ENCODE peak calls at places on chromosomes 16 and 17, in four cellular contexts. X, Y, E and L are unnamed samples.

GRCh38 chr17:15782809-15783208 is 50.7 kb downstream of the TBC1D26 start:
- DNase-seq in Y (no peak), E (no peak), X (no peak), L (no peak)

GRCh38 chr17:29958947-29959657 is 17.7 kb downstream of the EFCAB5 start:
- DNase-seq in Y (no peak), E (no peak), X (no peak), L (no peak)

GRCh38 chr16:27199747-27200146 is 3.6 kb upstream of the KDM8 start:
- DNase-seq in X (no peak), Y (peak; percentile 47), E (no peak), L (no peak)

GRCh38 chr17:59010026-59010425 is 96.7 kb downstream of the TRIM37 start:
- DNase-seq in E (no peak), X (no peak), Y (no peak), L (no peak)

GRCh38 chr17:49853470-49854015 is 5.7 kb upstream of the TAC4 start:
- DNase-seq in Y (no peak), E (no peak), X (no peak), L (no peak)

GRCh38 chr16:5738586-5738985 is 641.0 kb upstream of the EEF2KMT start:
- DNase-seq in X (no peak), E (no peak), Y (no peak), L (no peak)

GRCh38 chr16:83742076-83742475 is 65.7 kb upstream of the HSBP1 start:
- DNase-seq in X (no peak), Y (no peak), E (no peak), L (no peak)

GRCh38 chr16:85878875-85879274 is 20.1 kb upstream of the IRF8 start:
- DNase-seq in E (peak; percentile 24), X (peak; percentile 28), Y (no peak), L (no peak)

GRCh38 chr17:64378890-64379354 is 11.7 kb downstream of the PECAM1 start:
- DNase-seq in X (no peak), E (no peak), Y (no peak), L (no peak)

GRCh38 chr16:22161999-22162657 is at the start of gene SDR42E2:
- DNase-seq in Y (no peak), E (peak; percentile 16), X (peak; percentile 84), L (no peak)

GRCh38 chr16:55643161-55643970 is 12.4 kb upstream of the SLC6A2 start:
- DNase-seq in Y (no peak), X (peak; percentile 32), E (peak; percentile 13), L (no peak)

GRCh38 chr16:69133555-69133954 is 1.1 kb downstream of the UTP4 start:
- DNase-seq in E (no peak), X (no peak), Y (no peak), L (no peak)

GRCh38 chr17:31858647-31859486 is at the start of gene COPRS:
- DNase-seq in Y (peak; percentile 96), E (peak; percentile 89), X (peak; percentile 95), L (peak; percentile 76)

GRCh38 chr16:50096791-50097190 is 31.0 kb downstream of the HEATR3 start:
- DNase-seq in E (no peak), Y (no peak), X (no peak), L (no peak)

GRCh38 chr16:46972429-46972970 is 974 bp downstream of the DNAJA2 start:
- DNase-seq in X (no peak), E (no peak), Y (no peak), L (no peak)

GRCh38 chr17:64147110-64148016 is 17.4 kb upstream of the ERN1 start:
- DNase-seq in X (no peak), Y (no peak), E (no peak), L (no peak)

GRCh38 chr16:30357085-30357714 is 2.1 kb upstream of the CD2BP2 start:
- DNase-seq in E (no peak), Y (peak; percentile 30), X (no peak), L (no peak)

GRCh38 chr17:16929281-16929680 is 42.6 kb downstream of the TNFRSF13B start:
- DNase-seq in X (no peak), Y (peak; percentile 56), E (no peak), L (no peak)

GRCh38 chr16:28874406-28874805 is 3.9 kb upstream of the ATP2A1 start:
- DNase-seq in X (no peak), Y (peak; percentile 58), E (no peak), L (no peak)

GRCh38 chr16:23795369-23795768 is 40.4 kb upstream of the PRKCB start:
- DNase-seq in E (no peak), X (no peak), Y (no peak), L (no peak)

GRCh38 chr17:39823407-39824054 is 40.6 kb downstream of the IKZF3 start:
- DNase-seq in E (no peak), Y (no peak), X (no peak), L (no peak)

GRCh38 chr16:72094266-72094610 is 591 bp downstream of the DHX38 start:
- DNase-seq in X (no peak), E (no peak), Y (no peak), L (no peak)

GRCh38 chr16:383326-384020 is 1.7 kb upstream of the PGAP6 start:
- DNase-seq in X (peak; percentile 91), E (no peak), Y (peak; percentile 88), L (no peak)

GRCh38 chr17:4577386-4577993 is 6.8 kb upstream of the SMTNL2 start:
- DNase-seq in Y (peak; percentile 30), X (no peak), E (no peak), L (no peak)

GRCh38 chr16:88743693-88744519 is 37.6 kb downstream of the CTU2 start:
- DNase-seq in E (peak; percentile 85), X (peak; percentile 87), Y (peak; percentile 94), L (peak; percentile 76)

GRCh38 chr16:87068316-87068715 is 248.9 kb downstream of the C16orf95 start:
- DNase-seq in Y (no peak), X (no peak), E (no peak), L (no peak)

GRCh38 chr17:67836205-67836987 is 11.1 kb downstream of the BPTF start:
- DNase-seq in X (no peak), E (no peak), Y (no peak), L (no peak)

GRCh38 chr17:33560871-33561270 is 267.8 kb upstream of the ASIC2 start:
- DNase-seq in X (no peak), Y (no peak), E (no peak), L (no peak)

GRCh38 chr16:83059237-83059636 is 432.5 kb downstream of the CDH13 start:
- DNase-seq in X (no peak), Y (no peak), E (no peak), L (no peak)

GRCh38 chr17:45963258-45963657 is 35.8 kb upstream of the STH start:
- DNase-seq in E (no peak), X (no peak), Y (no peak), L (no peak)

GRCh38 chr16:58511933-58512815 is 3.1 kb upstream of the SETD6 start:
- DNase-seq in X (peak; percentile 91), Y (peak; percentile 93), E (peak; percentile 87), L (peak; percentile 83)

GRCh38 chr17:38761612-38762011 is 9.1 kb downstream of the PSMB3 start:
- DNase-seq in E (peak; percentile 63), X (peak; percentile 86), Y (peak; percentile 57), L (no peak)

GRCh38 chr17:48908047-48908843 is at the start of gene UBE2Z:
- DNase-seq in Y (peak; percentile 98), E (peak; percentile 84), X (peak; percentile 99), L (peak; percentile 78)

GRCh38 chr17:79991924-79992656 is 43.6 kb downstream of the TBC1D16 start:
- DNase-seq in E (no peak), X (peak; percentile 56), Y (no peak), L (no peak)

GRCh38 chr17:12348476-12348875 is 317.2 kb upstream of the MYOCD start:
- DNase-seq in Y (no peak), X (no peak), E (no peak), L (no peak)

GRCh38 chr17:12342161-12342560 is 321.5 kb downstream of the MAP2K4 start:
- DNase-seq in E (no peak), Y (no peak), X (peak; percentile 34), L (no peak)

GRCh38 chr17:12342609-12343248 is 322.1 kb downstream of the MAP2K4 start:
- DNase-seq in E (peak; percentile 56), Y (no peak), X (peak; percentile 82), L (no peak)
- TF ChIP-seq CTCF in E (peak; percentile 63), Y (peak; percentile 19), X (peak; percentile 87), L (peak; percentile 14)

GRCh38 chr16:3115561-3115960 is 3.2 kb downstream of the ZNF205 start:
- DNase-seq in X (peak; percentile 86), Y (no peak), E (no peak), L (no peak)
- TF ChIP-seq CTCF in X (peak; percentile 51), Y (no peak), E (peak; percentile 17), L (no peak)

GRCh38 chr17:82477934-82478333 is 19.4 kb downstream of the NARF start:
- DNase-seq in E (no peak), X (no peak), Y (no peak), L (no peak)
- TF ChIP-seq CTCF in E (no peak), X (no peak), Y (no peak), L (no peak)

GRCh38 chr16:67667434-67667816 is 811 bp downstream of the C16orf86 start:
- DNase-seq in X (no peak), E (no peak), Y (no peak), L (no peak)

GRCh38 chr16:67664871-67665270 is 1.7 kb downstream of the ENKD1 start:
- DNase-seq in E (no peak), X (no peak), Y (no peak), L (no peak)

GRCh38 chr16:67665598-67665997 is 952 bp downstream of the ENKD1 start:
- DNase-seq in X (no peak), E (no peak), Y (no peak), L (no peak)

GRCh38 chr16:67666538-67667433 is at the start of the genes C16orf86 and ENKD1:
- DNase-seq in E (peak; percentile 87), Y (peak; percentile 97), X (peak; percentile 87), L (no peak)

GRCh38 chr16:67666032-67666537 is 465 bp downstream of the ENKD1 start:
- DNase-seq in Y (peak; percentile 89), E (peak; percentile 49), X (peak; percentile 59), L (no peak)
- TF ChIP-seq CTCF in Y (no peak), E (no peak), X (no peak), L (no peak)

DNA sequence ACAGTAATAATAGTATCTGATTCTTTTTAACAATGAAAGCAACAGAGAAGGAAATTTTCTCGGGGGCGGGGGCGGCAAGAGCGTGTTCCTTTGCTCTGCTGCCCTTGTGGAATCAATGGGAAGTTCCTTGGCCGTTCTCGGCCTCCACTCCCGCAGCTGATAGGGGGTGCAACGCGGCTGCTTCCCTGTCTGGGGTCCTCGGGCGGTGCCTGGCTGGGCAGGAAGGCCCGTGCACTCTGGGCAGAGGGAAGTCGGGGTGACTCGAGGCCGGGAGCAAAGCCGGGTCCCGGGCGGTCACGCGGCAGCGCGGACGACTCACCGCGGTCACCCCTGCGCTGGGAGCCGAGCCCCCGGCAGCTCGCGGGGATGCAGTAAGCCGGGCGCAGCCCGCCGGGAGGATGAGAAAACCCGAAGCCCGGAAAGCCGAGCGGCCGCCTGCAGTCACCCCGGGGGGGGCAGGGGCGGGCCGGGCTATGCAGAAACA is 2.5 kb downstream of the TUBB3 start:
- DNase-seq in Y (no peak), E (no peak), X (no peak), L (no peak)
- TF ChIP-seq CTCF in Y (no peak), E (no peak), X (no peak), L (no peak)